ENCODE peak calls at places on chromosomes 5 and 9, in ten cellular contexts. E, O, G, L, I, Z, W, Q, V and J are unnamed samples.

GRCh38 chr5:73902327-73903051 is 276.5 kb downstream of the ARHGEF28 start:
- DNase-seq in E (peak), Q (peak), G (peak), W (no peak), V (peak), Z (no peak), I (no peak), L (peak), O (no peak), J (no peak)

GRCh38 chr9:112868461-112868860 is 22.2 kb downstream of the SLC46A2 start:
- DNase-seq in I (no peak), W (no peak), G (no peak), L (no peak), O (no peak), Z (no peak), V (no peak), Q (no peak), E (no peak), J (no peak)

GRCh38 chr9:26935847-26936246 is 11.2 kb downstream of the PLAA start:
- DNase-seq in G (no peak), V (no peak), Q (no peak), L (no peak), Z (no peak), E (no peak), O (no peak), W (no peak), I (no peak), J (no peak)

GRCh38 chr9:115192280-115192679 is 74.3 kb upstream of the TNC start:
- DNase-seq in O (no peak), G (no peak), E (no peak), I (no peak), Q (no peak), Z (no peak), V (no peak), W (no peak), L (no peak), J (no peak)

GRCh38 chr5:62969409-62970120 is 390.9 kb downstream of the LRRC70 start:
- DNase-seq in O (no peak), I (no peak), Q (no peak), Z (no peak), W (no peak), G (no peak), E (no peak), L (no peak), V (no peak), J (no peak)

GRCh38 chr5:8729437-8729836 is 816.4 kb downstream of the SEMA5A start:
- DNase-seq in Q (no peak), V (peak), G (no peak), E (no peak), W (no peak), I (no peak), O (no peak), L (no peak), Z (no peak), J (no peak)

GRCh38 chr9:136190656-136191548 is 14.0 kb downstream of the LHX3 start:
- DNase-seq in Z (no peak), Q (no peak), V (no peak), L (no peak), O (no peak), W (no peak), I (no peak), E (no peak), G (no peak), J (no peak)

GRCh38 chr9:100027543-100027942 is 71.3 kb downstream of the ERP44 start:
- DNase-seq in L (no peak), E (no peak), I (no peak), G (no peak), Q (no peak), V (no peak), W (no peak), Z (no peak), O (no peak), J (no peak)

GRCh38 chr5:172455511-172456061 is 1.3 kb upstream of the SH3PXD2B start:
- DNase-seq in Q (no peak), I (no peak), G (no peak), E (peak), L (no peak), Z (no peak), O (peak), W (peak), V (peak), J (no peak)

GRCh38 chr5:112276996-112277395 is 142.1 kb downstream of the EPB41L4A start:
- DNase-seq in V (no peak), O (no peak), Z (no peak), Q (no peak), E (no peak), W (peak), G (peak), I (no peak), L (no peak), J (no peak)

GRCh38 chr5:35009657-35010056 is 38.1 kb downstream of the AGXT2 start:
- DNase-seq in W (no peak), Z (no peak), Q (no peak), G (no peak), L (no peak), I (no peak), E (no peak), O (no peak), V (peak), J (no peak)

GRCh38 chr5:168714046-168714445 is 134.9 kb upstream of the PANK3 start:
- DNase-seq in Q (no peak), G (no peak), W (no peak), E (no peak), Z (no peak), O (no peak), I (no peak), L (no peak), V (peak), J (no peak)

GRCh38 chr5:95760291-95761191 is 29.4 kb downstream of the RHOBTB3 start:
- DNase-seq in G (peak), I (no peak), E (no peak), Q (peak), Z (no peak), V (peak), W (no peak), O (no peak), L (peak), J (no peak)

GRCh38 chr5:73213566-73213998 is 40.6 kb downstream of the TMEM174 start:
- DNase-seq in I (no peak), E (no peak), G (peak), W (no peak), V (peak), L (no peak), O (no peak), Z (no peak), Q (no peak), J (no peak)

GRCh38 chr9:18215626-18216025 is 258.3 kb upstream of the ADAMTSL1 start:
- DNase-seq in Q (no peak), L (no peak), W (no peak), O (no peak), I (no peak), G (no peak), Z (no peak), V (no peak), E (no peak), J (no peak)

GRCh38 chr9:136143215-136144001 is 24.7 kb upstream of the TMEM250 start:
- DNase-seq in V (peak), L (peak), Z (no peak), W (peak), E (peak), I (no peak), Q (no peak), G (peak), O (peak), J (no peak)

GRCh38 chr9:70614786-70615565 is 200.5 kb upstream of the KLF9 start:
- DNase-seq in Z (no peak), W (no peak), L (no peak), Q (no peak), V (no peak), G (no peak), E (no peak), I (peak), O (no peak), J (no peak)

GRCh38 chr5:148828461-148829247 is 2.2 kb downstream of the ADRB2 start:
- DNase-seq in O (no peak), L (no peak), E (no peak), G (no peak), V (peak), Q (no peak), I (no peak), Z (no peak), W (no peak), J (no peak)

GRCh38 chr9:135229701-135230385 is 142.4 kb downstream of the OLFM1 start:
- DNase-seq in G (no peak), Q (no peak), I (no peak), E (no peak), O (no peak), V (no peak), W (no peak), L (no peak), Z (no peak), J (no peak)

GRCh38 chr5:169101966-169102365 is 199.0 kb downstream of the SLIT3 start:
- DNase-seq in I (no peak), V (no peak), L (no peak), G (no peak), E (no peak), O (no peak), W (no peak), Q (no peak), Z (no peak), J (no peak)

GRCh38 chr9:113381909-113382411 is 5.2 kb upstream of the HDHD3 start:
- DNase-seq in I (no peak), W (no peak), Q (no peak), Z (no peak), O (no peak), V (no peak), L (no peak), E (no peak), G (no peak), J (no peak)

GRCh38 chr5:4553968-4554367 is 586.2 kb upstream of the ADAMTS16 start:
- DNase-seq in E (no peak), G (no peak), O (no peak), V (no peak), I (no peak), Q (no peak), Z (no peak), W (no peak), L (no peak), J (no peak)

GRCh38 chr9:14893280-14893679 is 16.9 kb downstream of the FREM1 start:
- DNase-seq in V (no peak), G (no peak), Z (no peak), W (no peak), E (no peak), L (no peak), Q (no peak), O (no peak), I (no peak), J (no peak)

GRCh38 chr9:134411451-134412297 is 85.4 kb downstream of the RXRA start:
- DNase-seq in Q (no peak), E (no peak), W (no peak), G (no peak), L (no peak), I (no peak), O (no peak), V (no peak), Z (peak), J (no peak)

GRCh38 chr5:59222687-59223511 is 640.0 kb downstream of the RAB3C start:
- DNase-seq in O (no peak), G (no peak), E (no peak), W (no peak), I (no peak), Q (no peak), L (no peak), Z (no peak), V (no peak), J (no peak)

GRCh38 chr5:171330011-171330410 is 21.0 kb downstream of the TLX3 start:
- DNase-seq in Z (no peak), V (no peak), I (no peak), W (no peak), L (no peak), O (no peak), Q (no peak), G (no peak), E (no peak), J (no peak)

GRCh38 chr9:37954581-37954981 is 50.7 kb upstream of the SLC25A51 start:
- DNase-seq in O (no peak), G (no peak), E (no peak), W (no peak), L (peak), Q (peak), I (no peak), Z (no peak), V (no peak), J (no peak)

GRCh38 chr9:92634712-92635605 is 35.0 kb downstream of the IPPK start:
- DNase-seq in O (peak), Q (peak), Z (peak), L (peak), W (peak), G (peak), I (peak), E (peak), V (peak), J (peak)

GRCh38 chr9:136517950-136518349 is 27.9 kb downstream of the NOTCH1 start:
- DNase-seq in I (no peak), E (no peak), Q (no peak), G (no peak), V (no peak), W (no peak), O (no peak), L (no peak), Z (no peak), J (no peak)

GRCh38 chr5:36950586-36951457 is 74.3 kb downstream of the NIPBL start:
- DNase-seq in W (no peak), Z (no peak), V (peak), L (no peak), G (no peak), E (no peak), I (no peak), O (no peak), Q (no peak), J (no peak)

GRCh38 chr5:177409043-177409801 is at the start of gene F12:
- DNase-seq in V (no peak), E (no peak), Q (no peak), I (no peak), W (no peak), Z (no peak), L (no peak), O (no peak), G (no peak), J (no peak)

GRCh38 chr9:128729766-128730517 is 6.0 kb upstream of the ZDHHC12 start:
- DNase-seq in W (no peak), Z (no peak), I (no peak), O (no peak), G (no peak), L (no peak), Q (no peak), E (no peak), V (no peak), J (no peak)

GRCh38 chr5:172319708-172320441 is 36.3 kb upstream of the UBTD2 start:
- DNase-seq in Q (no peak), V (no peak), L (peak), O (no peak), I (no peak), G (no peak), E (no peak), W (no peak), Z (no peak), J (no peak)

GRCh38 chr5:124738751-124739559 is 7.5 kb downstream of the ZNF608 start:
- DNase-seq in L (no peak), Z (no peak), E (peak), W (no peak), V (no peak), O (no peak), G (no peak), I (no peak), Q (no peak), J (no peak)
- TF ChIP-seq CTCF in L (no peak), Z (no peak), E (peak), W (no peak), V (no peak), O (no peak), G (no peak), I (no peak), Q (no peak), J (peak)

DNA sequence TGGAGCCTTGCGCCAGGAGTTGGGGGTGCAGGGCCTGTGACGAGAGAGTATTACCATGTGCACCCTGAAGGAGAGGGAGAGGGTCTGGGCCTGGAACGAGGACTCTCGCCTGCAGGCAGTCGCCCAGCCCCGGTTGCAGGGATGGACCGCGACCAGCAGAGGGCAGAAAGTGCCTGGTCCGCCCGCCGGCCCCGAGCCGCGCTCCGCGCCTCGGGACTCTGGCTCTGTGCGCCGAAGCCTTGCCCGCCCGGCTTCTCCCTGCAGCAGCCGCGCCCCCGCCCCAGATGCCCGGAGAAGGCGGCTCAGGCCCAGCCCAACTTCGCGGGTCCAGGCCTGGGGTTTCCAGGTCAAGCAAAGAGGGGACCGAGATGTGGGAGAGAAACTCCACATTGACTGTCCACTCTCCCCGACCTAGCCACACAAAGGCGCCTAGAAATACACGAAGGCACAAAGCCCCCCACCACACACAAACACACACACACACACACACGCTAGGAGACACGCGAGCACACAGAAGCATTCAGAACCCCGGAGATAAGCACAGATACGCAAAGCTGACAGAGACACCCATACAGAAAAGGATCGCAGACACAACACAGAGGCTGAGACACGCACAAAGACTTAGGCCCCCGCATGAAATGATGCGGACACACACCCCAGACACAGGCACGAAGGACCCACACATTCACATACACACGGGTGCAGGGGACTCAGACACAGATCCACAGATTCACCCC is 2.0 kb upstream of the LMX1B start:
- DNase-seq in I (peak), E (peak), V (peak), Q (peak), O (peak), G (peak), L (peak), W (peak), Z (peak), J (peak)
- TF ChIP-seq CTCF in I (peak), E (peak), V (peak), Q (peak), O (no peak), G (peak), L (peak), W (peak), Z (peak), J (peak)

DNA sequence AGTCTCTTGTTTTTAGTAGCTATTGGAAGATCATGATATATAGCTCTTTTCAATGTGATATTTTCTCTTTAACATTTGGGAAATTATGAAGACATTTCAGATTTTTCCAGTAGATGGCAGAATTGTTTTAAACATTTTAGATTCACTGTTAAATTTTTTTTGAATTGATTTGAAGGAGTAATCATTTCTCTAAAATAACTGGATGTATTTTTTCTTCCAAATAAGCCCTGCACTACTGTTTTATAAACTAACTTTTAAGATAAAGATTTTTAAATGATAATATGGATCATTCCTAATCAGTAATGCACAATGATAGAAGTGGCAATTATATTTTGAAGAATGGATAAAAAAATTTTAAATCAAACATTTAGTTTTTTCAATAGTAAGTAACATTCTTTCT is 14.2 kb downstream of the NDUFAF2 start:
- DNase-seq in L (peak), V (peak), Q (no peak), G (peak), W (no peak), O (no peak), Z (no peak), I (no peak), E (no peak), J (no peak)
- TF ChIP-seq CTCF in L (peak), V (peak), Q (no peak), G (peak), W (no peak), O (no peak), Z (peak), I (peak), E (peak), J (peak)

DNA sequence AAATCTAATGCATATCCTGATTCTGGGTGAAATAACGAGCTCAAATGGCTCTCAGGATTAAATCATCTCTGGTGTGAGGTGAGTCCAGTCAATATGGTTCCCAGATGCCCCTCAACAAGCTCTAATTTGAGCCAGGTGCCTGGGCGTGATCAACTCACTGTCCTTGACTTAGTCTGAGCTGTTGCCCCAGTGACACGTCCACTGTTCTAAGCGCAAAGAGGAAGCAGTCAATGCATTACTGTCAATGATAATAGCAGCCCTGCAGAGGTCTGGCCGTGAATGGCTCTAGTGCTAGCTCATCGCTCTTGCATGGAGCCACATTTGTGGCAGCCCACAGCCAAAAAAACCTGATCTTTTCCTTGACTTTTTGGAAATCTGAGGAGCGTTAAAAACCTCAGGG is 128.6 kb upstream of the EFNA5 start:
- DNase-seq in W (no peak), G (no peak), O (no peak), I (no peak), Z (no peak), V (no peak), Q (no peak), L (no peak), E (no peak), J (no peak)
- TF ChIP-seq CTCF in W (no peak), G (no peak), O (no peak), I (no peak), Z (no peak), V (no peak), Q (no peak), L (no peak), E (no peak), J (no peak)

GRCh38 chr5:133967124-133967523 is 1.3 kb downstream of the C5orf15 start:
- DNase-seq in Q (no peak), V (no peak), O (no peak), L (no peak), I (no peak), G (no peak), W (no peak), E (no peak), Z (no peak), J (no peak)

GRCh38 chr5:133967715-133968056 is 739 bp downstream of the C5orf15 start:
- DNase-seq in G (no peak), L (no peak), E (peak), Q (no peak), V (peak), I (no peak), Z (no peak), W (no peak), O (no peak), J (no peak)

GRCh38 chr5:133969654-133970324 is 1.4 kb upstream of the C5orf15 start:
- DNase-seq in L (no peak), Z (no peak), V (peak), O (no peak), W (no peak), G (peak), E (no peak), Q (peak), I (no peak), J (no peak)

GRCh38 chr5:133970325-133970671 is 1.9 kb upstream of the C5orf15 start:
- DNase-seq in V (no peak), G (no peak), O (no peak), I (no peak), L (no peak), W (no peak), E (no peak), Z (no peak), Q (no peak), J (no peak)

GRCh38 chr5:133968057-133968993 is at the start of gene C5orf15:
- DNase-seq in G (peak), O (peak), I (peak), L (peak), V (peak), Q (peak), W (peak), Z (peak), E (peak), J (peak)
- TF ChIP-seq CTCF in G (no peak), O (no peak), I (peak), L (no peak), V (peak), Q (no peak), W (no peak), Z (peak), E (no peak), J (peak)